ENCODE peak calls at places on chromosomes 13 and 19, in eight cellular contexts. E is ascending aorta, I is choroid plexus epithelial cell, P is cardiac muscle cell, O is heart right ventricle, F is fibroblast of pulmonary artery, X is H9, L is keratinocyte. J is an unnamed sample.

GRCh38 chr19:40693150-40693788 is 2.8 kb upstream of the NUMBL start:
- DNase-seq in E (no peak), I (no peak), P (no peak), O (no peak), F (no peak), X (no peak), L (no peak), J (no peak)

GRCh38 chr13:74945637-74946036 is 536.3 kb downstream of the TBC1D4 start:
- DNase-seq in E (no peak), I (no peak), P (no peak), O (no peak), F (no peak), X (no peak), L (no peak), J (no peak)

GRCh38 chr19:6730153-6730804 is 7.1 kb downstream of the GPR108 start:
- DNase-seq in E (no peak), I (peak), P (peak), O (no peak), F (no peak), X (peak), L (no peak), J (peak)

GRCh38 chr13:113964251-113964995 is 9.5 kb downstream of the C13orf46 start:
- DNase-seq in E (no peak), I (no peak), P (no peak), O (no peak), F (no peak), X (no peak), L (no peak), J (no peak)

GRCh38 chr13:28819748-28820098 is 416 bp upstream of the MTUS2 start:
- DNase-seq in E (no peak), I (peak), P (peak), O (peak), F (peak), X (peak), L (no peak), J (peak)

GRCh38 chr13:44211753-44212152 is 161.9 kb upstream of the SERP2 start:
- DNase-seq in E (no peak), I (no peak), P (peak), O (no peak), F (no peak), X (no peak), L (no peak), J (no peak)

GRCh38 chr13:42233726-42234125 is 38.2 kb upstream of the AKAP11 start:
- DNase-seq in E (no peak), I (no peak), P (no peak), O (no peak), F (no peak), X (no peak), L (no peak), J (no peak)

GRCh38 chr13:40063743-40064142 is 408.3 kb downstream of the COG6 start:
- DNase-seq in E (no peak), I (peak), P (no peak), O (no peak), F (no peak), X (no peak), L (no peak), J (no peak)

GRCh38 chr19:39843919-39844793 is 2.0 kb downstream of the FBL start:
- DNase-seq in E (no peak), I (peak), P (peak), O (no peak), F (peak), X (no peak), L (no peak), J (no peak)

GRCh38 chr13:30307194-30307965 is at the start of gene KATNAL1:
- DNase-seq in E (peak), I (peak), P (peak), O (peak), F (peak), X (peak), L (no peak), J (peak)

GRCh38 chr13:30454991-30455390 is 10.7 kb downstream of the HMGB1 start:
- DNase-seq in E (no peak), I (no peak), P (no peak), O (no peak), F (no peak), X (no peak), L (no peak), J (no peak)

GRCh38 chr13:32390484-32390883 is 37.4 kb downstream of the N4BP2L1 start:
- DNase-seq in E (no peak), I (no peak), P (no peak), O (no peak), F (no peak), X (no peak), L (no peak), J (no peak)

GRCh38 chr19:48777720-48778119 is 22.4 kb downstream of the FGF21 start:
- DNase-seq in E (no peak), I (no peak), P (no peak), O (no peak), F (no peak), X (peak), L (no peak), J (no peak)

GRCh38 chr13:23610966-23611486 is 40.8 kb downstream of the TNFRSF19 start:
- DNase-seq in E (no peak), I (peak), P (no peak), O (peak), F (peak), X (no peak), L (no peak), J (no peak)

GRCh38 chr19:53511357-53511756 is 26.6 kb upstream of the ZNF331 start:
- DNase-seq in E (no peak), I (no peak), P (no peak), O (no peak), F (no peak), X (no peak), L (no peak), J (no peak)

GRCh38 chr19:2905918-2906519 is 5.3 kb downstream of the ZNF57 start:
- DNase-seq in E (no peak), I (no peak), P (no peak), O (no peak), F (no peak), X (no peak), L (no peak), J (no peak)

GRCh38 chr19:2902590-2903218 is 2.0 kb downstream of the ZNF57 start:
- DNase-seq in E (no peak), I (no peak), P (no peak), O (no peak), F (no peak), X (no peak), L (no peak), J (no peak)

GRCh38 chr19:2896694-2897093 is 4.0 kb upstream of the ZNF57 start:
- DNase-seq in E (no peak), I (no peak), P (no peak), O (no peak), F (no peak), X (no peak), L (no peak), J (no peak)

GRCh38 chr19:2900296-2901252 is at the start of gene ZNF57:
- DNase-seq in E (peak), I (peak), P (peak), O (peak), F (peak), X (peak), L (peak), J (peak)
- TF ChIP-seq CTCF in E (peak), I (no peak), P (no peak), O (no peak), F (no peak), X (no peak), L (no peak), J (no peak)

GRCh38 chr19:12779162-12779993 is 4.0 kb upstream of the HOOK2 start:
- DNase-seq in E (peak), I (peak), P (peak), O (peak), F (peak), X (no peak), L (no peak), J (no peak)
- TF ChIP-seq CTCF in E (no peak), I (peak), P (no peak), O (no peak), F (no peak), X (peak), L (no peak), J (no peak)

GRCh38 chr13:84873951-84874350 is 925.3 kb downstream of the SLITRK6 start:
- DNase-seq in E (no peak), I (no peak), P (no peak), O (no peak), F (no peak), X (no peak), L (no peak), J (no peak)

GRCh38 chr13:84867246-84867645 is 932.0 kb downstream of the SLITRK6 start:
- DNase-seq in E (no peak), I (peak), P (no peak), O (no peak), F (no peak), X (no peak), L (no peak), J (no peak)

GRCh38 chr13:84864341-84864740 is 934.9 kb downstream of the SLITRK6 start:
- DNase-seq in E (no peak), I (no peak), P (no peak), O (no peak), F (no peak), X (no peak), L (no peak), J (no peak)

DNA sequence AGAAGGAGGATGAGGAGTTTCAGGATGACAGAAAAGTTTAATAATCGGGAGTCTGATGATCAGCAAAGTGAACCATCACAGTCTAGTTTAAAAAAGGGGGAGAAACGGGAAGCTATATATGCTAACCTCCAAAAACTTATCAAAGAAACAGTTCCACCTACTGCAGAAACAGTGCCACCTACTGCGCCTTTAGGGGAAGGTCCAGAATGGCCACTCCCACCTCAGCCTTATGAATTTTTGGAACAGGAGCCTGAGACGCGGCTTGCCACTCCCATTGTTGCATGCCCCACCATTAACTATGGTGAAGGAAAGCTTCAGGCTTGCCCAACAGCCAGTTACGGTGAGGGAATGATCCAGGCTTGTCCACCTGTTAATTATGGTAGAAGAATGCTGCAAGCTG is 929.0 kb downstream of the SLITRK6 start:
- DNase-seq in E (no peak), I (peak), P (no peak), O (no peak), F (no peak), X (peak), L (no peak), J (no peak)
- TF ChIP-seq CTCF in E (no peak), I (peak), P (no peak), O (no peak), F (peak), X (peak), L (no peak), J (peak)

GRCh38 chr19:46614114-46614701 is 10.7 kb downstream of the PTGIR start:
- DNase-seq in E (no peak), I (peak), P (peak), O (peak), F (peak), X (peak), L (no peak), J (peak)
- TF ChIP-seq CTCF in E (peak), I (peak), P (peak), O (peak), F (peak), X (peak), L (peak), J (peak)

DNA sequence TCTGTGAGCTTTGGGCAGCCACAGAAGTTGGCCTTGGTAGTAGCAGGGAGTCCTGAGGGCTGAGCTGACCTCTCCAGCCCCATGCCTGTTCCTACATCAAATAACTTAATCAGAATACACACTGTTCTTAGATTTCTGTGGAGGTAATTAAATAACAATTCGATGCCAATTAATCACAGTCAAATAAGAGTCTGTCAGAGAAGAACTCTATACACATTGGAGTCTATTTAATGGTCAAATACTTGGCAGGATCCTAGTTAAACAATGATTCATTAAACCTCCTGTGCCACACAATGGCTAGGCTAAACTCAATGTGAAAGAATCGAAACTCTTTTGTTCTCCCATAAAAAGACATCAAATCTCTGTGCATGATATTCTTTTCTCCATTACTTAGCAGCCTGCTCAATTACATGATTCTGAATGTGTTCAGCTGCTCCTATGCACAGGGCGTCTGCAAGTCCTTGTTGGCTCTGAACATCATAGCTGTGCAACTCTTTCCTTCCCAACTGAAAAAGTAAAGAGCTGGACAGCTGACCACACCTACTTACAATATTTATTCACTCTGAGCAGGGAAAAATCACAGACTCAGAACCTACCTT is 173.1 kb downstream of the ABCC4 start:
- DNase-seq in E (no peak), I (no peak), P (no peak), O (no peak), F (no peak), X (no peak), L (no peak), J (no peak)
- TF ChIP-seq CTCF in E (no peak), I (no peak), P (no peak), O (no peak), F (no peak), X (no peak), L (no peak), J (no peak)

GRCh38 chr13:112397108-112397507 is 21.0 kb downstream of the SPACA7 start:
- DNase-seq in E (no peak), I (no peak), P (no peak), O (no peak), F (no peak), X (no peak), L (no peak), J (no peak)

GRCh38 chr13:112391747-112392146 is 15.6 kb downstream of the SPACA7 start:
- DNase-seq in E (no peak), I (no peak), P (no peak), O (no peak), F (no peak), X (no peak), L (no peak), J (no peak)

DNA sequence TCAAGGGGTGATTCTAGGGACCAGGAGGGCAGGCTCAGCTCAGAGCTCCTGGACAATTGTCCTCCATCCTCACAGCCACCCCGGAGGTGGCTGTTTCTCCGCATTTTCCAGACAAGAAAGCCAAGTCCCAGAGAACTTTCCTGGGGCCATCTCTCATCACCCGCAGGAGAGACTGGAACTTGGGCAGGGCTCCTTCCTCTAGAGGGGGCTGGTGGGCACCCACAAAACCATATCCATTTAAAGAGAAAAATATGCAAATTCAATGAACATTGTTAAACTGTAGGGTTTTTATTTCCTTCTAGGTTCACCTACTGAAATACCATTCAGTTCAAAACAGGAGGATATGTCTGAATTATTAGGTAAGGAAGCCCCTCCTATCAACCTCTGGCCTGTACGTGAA is 16.6 kb downstream of the SPACA7 start:
- DNase-seq in E (no peak), I (no peak), P (no peak), O (no peak), F (no peak), X (no peak), L (no peak), J (no peak)
- TF ChIP-seq CTCF in E (no peak), I (no peak), P (no peak), O (no peak), F (no peak), X (peak), L (no peak), J (no peak)

GRCh38 chr19:18440936-18441803 is 3.2 kb upstream of the ISYNA1 start:
- DNase-seq in E (no peak), I (no peak), P (no peak), O (no peak), F (no peak), X (no peak), L (no peak), J (no peak)

GRCh38 chr19:18439025-18439909 is 1.3 kb upstream of the ISYNA1 start:
- DNase-seq in E (no peak), I (peak), P (no peak), O (no peak), F (peak), X (no peak), L (no peak), J (no peak)

GRCh38 chr19:18441804-18442788 is 4.2 kb upstream of the ISYNA1 start:
- DNase-seq in E (no peak), I (no peak), P (no peak), O (no peak), F (no peak), X (no peak), L (no peak), J (no peak)

GRCh38 chr19:18439910-18440237 is 1.9 kb upstream of the ISYNA1 start:
- DNase-seq in E (no peak), I (no peak), P (no peak), O (no peak), F (no peak), X (no peak), L (no peak), J (no peak)

GRCh38 chr19:18440421-18440877 is 2.5 kb upstream of the ISYNA1 start:
- DNase-seq in E (no peak), I (no peak), P (peak), O (no peak), F (no peak), X (no peak), L (no peak), J (no peak)
- TF ChIP-seq CTCF in E (no peak), I (peak), P (peak), O (peak), F (peak), X (peak), L (peak), J (no peak)

GRCh38 chr19:55645512-55645881 is 2.0 kb downstream of the ZNF581 start:
- DNase-seq in E (no peak), I (no peak), P (no peak), O (no peak), F (no peak), X (no peak), L (no peak), J (no peak)

GRCh38 chr19:55646889-55647731 is 902 bp upstream of the CCDC106 start:
- DNase-seq in E (no peak), I (no peak), P (no peak), O (no peak), F (no peak), X (no peak), L (no peak), J (no peak)

GRCh38 chr19:55649579-55650557 is 1.9 kb downstream of the CCDC106 start:
- DNase-seq in E (no peak), I (no peak), P (no peak), O (no peak), F (no peak), X (no peak), L (no peak), J (no peak)

GRCh38 chr19:55648657-55649578 is 906 bp downstream of the CCDC106 start:
- DNase-seq in E (no peak), I (no peak), P (no peak), O (no peak), F (no peak), X (no peak), L (no peak), J (no peak)

DNA sequence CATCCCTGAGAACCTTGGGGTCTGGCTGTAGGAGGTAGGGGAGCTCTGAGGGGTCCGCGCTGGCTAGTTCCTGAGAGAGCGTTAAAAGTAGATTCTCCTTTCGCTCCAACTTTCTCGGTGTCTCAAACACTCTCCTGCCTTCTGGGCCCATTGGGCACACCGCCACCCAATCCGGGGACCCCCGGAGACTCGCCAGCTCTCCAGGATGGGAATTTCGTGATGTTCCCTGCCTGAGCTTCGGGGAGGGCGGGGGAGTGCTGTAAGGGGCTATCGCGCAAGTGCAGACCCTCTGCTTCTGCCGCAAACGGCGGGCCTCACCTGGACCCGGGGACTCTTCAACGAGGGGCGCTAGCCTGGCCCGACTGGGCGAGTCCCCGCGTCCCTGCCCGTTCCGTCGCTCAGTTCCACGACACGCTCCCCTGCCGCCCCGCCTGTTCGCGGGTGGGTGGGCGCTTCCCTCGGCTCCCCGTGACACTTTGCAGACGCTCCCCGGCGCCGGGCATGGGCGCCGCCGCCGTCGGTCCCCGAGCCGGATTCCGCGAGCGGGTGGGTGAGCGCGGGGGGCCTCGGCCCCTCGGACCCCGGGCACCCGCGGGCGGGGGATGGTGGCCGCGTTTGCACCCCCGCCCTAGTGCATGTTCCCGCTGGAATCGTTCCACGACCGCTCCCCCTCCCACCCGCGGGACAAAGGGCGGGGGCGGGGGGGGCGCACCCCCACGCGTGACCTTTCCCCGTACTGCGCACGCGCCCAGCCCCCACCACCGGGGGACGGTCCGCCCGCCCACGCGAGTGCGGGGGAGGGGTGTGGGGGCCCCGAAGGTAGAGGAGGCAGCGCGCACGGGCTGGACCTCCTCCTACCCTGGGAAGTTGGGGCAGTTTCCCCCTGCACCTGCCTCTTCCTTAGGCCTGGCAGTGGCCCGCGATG is at the start of gene CCDC106:
- DNase-seq in E (no peak), I (peak), P (peak), O (peak), F (peak), X (peak), L (no peak), J (peak)
- TF ChIP-seq CTCF in E (no peak), I (no peak), P (no peak), O (no peak), F (no peak), X (no peak), L (no peak), J (no peak)

GRCh38 chr19:42279902-42280760 is 11.1 kb downstream of the CIC start:
- DNase-seq in E (peak), I (peak), P (peak), O (peak), F (peak), X (peak), L (peak), J (peak)
- TF ChIP-seq CTCF in E (peak), I (peak), P (peak), O (peak), F (peak), X (peak), L (peak), J (peak)

GRCh38 chr19:51166846-51167490 is 24.9 kb downstream of the SIGLEC7 start:
- DNase-seq in E (no peak), I (peak), P (no peak), O (no peak), F (no peak), X (no peak), L (no peak), J (no peak)

GRCh38 chr19:51168571-51169282 is 26.6 kb downstream of the SIGLEC7 start:
- DNase-seq in E (no peak), I (no peak), P (no peak), O (no peak), F (no peak), X (no peak), L (no peak), J (no peak)

GRCh38 chr19:51172223-51172622 is 30.1 kb downstream of the SIGLEC7 start:
- DNase-seq in E (no peak), I (no peak), P (no peak), O (no peak), F (no peak), X (no peak), L (no peak), J (no peak)
- TF ChIP-seq CTCF in E (no peak), I (no peak), P (no peak), O (no peak), F (no peak), X (no peak), L (no peak), J (no peak)